ENCODE peak calls at places on chromosomes 1 and 21, in four cellular contexts. One of them, this sample, is unnamed.

GRCh38 chr1:68321084-68321685 is 88.9 kb upstream of the WLS start:
- DNase-seq in sigmoid colon: peak; percentile 87
- DNase-seq in dorsolateral prefrontal cortex: no peak
- DNase-seq in ascending aorta: no peak
- DNase-seq in this sample: no peak

GRCh38 chr21:29238052-29238966 is 60.4 kb upstream of the BACH1 start:
- DNase-seq in sigmoid colon: no peak
- DNase-seq in dorsolateral prefrontal cortex: no peak
- DNase-seq in ascending aorta: no peak
- DNase-seq in this sample: peak; percentile 77

GRCh38 chr1:243482237-243483022 is 226.6 kb downstream of the SDCCAG8 start:
- DNase-seq in sigmoid colon: peak; percentile 67
- DNase-seq in dorsolateral prefrontal cortex: peak; percentile 50
- DNase-seq in ascending aorta: no peak
- DNase-seq in this sample: peak; percentile 56

GRCh38 chr1:84253041-84253440 is 48.5 kb upstream of the SAMD13 start:
- DNase-seq in sigmoid colon: no peak
- DNase-seq in dorsolateral prefrontal cortex: no peak
- DNase-seq in ascending aorta: no peak
- DNase-seq in this sample: peak; percentile 71

GRCh38 chr1:205810448-205811157 is 2.4 kb downstream of the SLC41A1 start:
- DNase-seq in sigmoid colon: no peak
- DNase-seq in dorsolateral prefrontal cortex: peak; percentile 41
- DNase-seq in ascending aorta: no peak
- DNase-seq in this sample: no peak

GRCh38 chr1:41751804-41752513 is 166.8 kb downstream of the HIVEP3 start:
- DNase-seq in sigmoid colon: peak; percentile 63
- DNase-seq in dorsolateral prefrontal cortex: no peak
- DNase-seq in ascending aorta: no peak
- DNase-seq in this sample: no peak

GRCh38 chr1:84434756-84435142 is 36.5 kb downstream of the DNASE2B start:
- DNase-seq in sigmoid colon: no peak
- DNase-seq in dorsolateral prefrontal cortex: no peak
- DNase-seq in ascending aorta: no peak
- DNase-seq in this sample: no peak

GRCh38 chr1:78760858-78761257 is 111.2 kb downstream of the IFI44 start:
- DNase-seq in sigmoid colon: no peak
- DNase-seq in dorsolateral prefrontal cortex: no peak
- DNase-seq in ascending aorta: no peak
- DNase-seq in this sample: peak; percentile 7

GRCh38 chr1:154495496-154496273 is 6.3 kb upstream of the TDRD10 start:
- DNase-seq in sigmoid colon: no peak
- DNase-seq in dorsolateral prefrontal cortex: no peak
- DNase-seq in ascending aorta: no peak
- DNase-seq in this sample: no peak

GRCh38 chr1:41412748-41413147 is 51.5 kb downstream of the FOXO6 start:
- DNase-seq in sigmoid colon: no peak
- DNase-seq in dorsolateral prefrontal cortex: no peak
- DNase-seq in ascending aorta: no peak
- DNase-seq in this sample: no peak

GRCh38 chr21:36210779-36211659 is 54.4 kb downstream of the DOP1B start:
- DNase-seq in sigmoid colon: no peak
- DNase-seq in dorsolateral prefrontal cortex: peak; percentile 40
- DNase-seq in ascending aorta: no peak
- DNase-seq in this sample: no peak

GRCh38 chr1:7389201-7389785 is 381.8 kb upstream of the VAMP3 start:
- DNase-seq in sigmoid colon: peak; percentile 58
- DNase-seq in dorsolateral prefrontal cortex: peak; percentile 3
- DNase-seq in ascending aorta: no peak
- DNase-seq in this sample: no peak

GRCh38 chr1:97929874-97930465 is 9.1 kb upstream of the DPYD start:
- DNase-seq in sigmoid colon: no peak
- DNase-seq in dorsolateral prefrontal cortex: no peak
- DNase-seq in ascending aorta: no peak
- DNase-seq in this sample: no peak

GRCh38 chr1:97920275-97920831 is 481 bp downstream of the DPYD start:
- DNase-seq in sigmoid colon: no peak
- DNase-seq in dorsolateral prefrontal cortex: no peak
- DNase-seq in ascending aorta: no peak
- DNase-seq in this sample: peak; percentile 38

GRCh38 chr1:97925982-97926708 is 5.3 kb upstream of the DPYD start:
- DNase-seq in sigmoid colon: no peak
- DNase-seq in dorsolateral prefrontal cortex: no peak
- DNase-seq in ascending aorta: no peak
- DNase-seq in this sample: no peak

GRCh38 chr1:97920832-97921571 is at the start of gene DPYD:
- DNase-seq in sigmoid colon: peak; percentile 91
- DNase-seq in dorsolateral prefrontal cortex: peak; percentile 39
- DNase-seq in ascending aorta: peak; percentile 51
- DNase-seq in this sample: peak; percentile 76

DNA sequence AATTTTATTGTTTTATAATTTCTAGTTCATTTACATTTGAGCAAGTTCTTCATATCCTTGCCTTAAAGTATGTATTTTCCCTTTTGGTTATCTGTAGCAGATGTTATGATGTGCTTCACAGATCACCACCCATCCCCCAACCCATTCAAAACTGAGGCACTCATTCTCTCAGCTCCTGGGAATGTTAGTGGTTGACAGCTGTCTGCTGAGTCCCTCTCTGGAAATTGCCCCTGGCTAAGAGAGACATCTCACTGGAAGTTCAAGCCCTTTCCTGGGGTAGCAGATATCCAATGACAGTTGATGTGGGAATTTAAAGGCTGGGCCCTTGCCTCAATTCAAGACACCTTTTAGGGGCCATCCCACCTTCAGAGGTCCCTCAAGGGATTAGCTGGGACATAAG is 4.3 kb upstream of the DPYD start:
- DNase-seq in sigmoid colon: no peak
- DNase-seq in dorsolateral prefrontal cortex: no peak
- DNase-seq in ascending aorta: no peak
- DNase-seq in this sample: no peak
- H3K27me3 ChIP-seq in sigmoid colon: no peaks in the 10 kb centered on the region
- H3K27me3 ChIP-seq in dorsolateral prefrontal cortex: no peaks in the 10 kb centered on the region
- H3K27me3 ChIP-seq in ascending aorta: no peaks in the 10 kb centered on the region
- H3K27me3 ChIP-seq in this sample: no peaks in the 10 kb centered on the region

GRCh38 chr1:235289859-235290739 is 37.9 kb downstream of the ARID4B start:
- DNase-seq in sigmoid colon: no peak
- DNase-seq in dorsolateral prefrontal cortex: no peak
- DNase-seq in ascending aorta: no peak
- DNase-seq in this sample: no peak
- H3K27me3 ChIP-seq in sigmoid colon: no peaks in the 10 kb centered on the region
- H3K27me3 ChIP-seq in dorsolateral prefrontal cortex: no peaks in the 10 kb centered on the region
- H3K27me3 ChIP-seq in ascending aorta: no peaks in the 10 kb centered on the region
- H3K27me3 ChIP-seq in this sample: no peaks in the 10 kb centered on the region

GRCh38 chr1:10906866-10907519 is 105.5 kb upstream of the TARDBP start:
- DNase-seq in sigmoid colon: no peak
- DNase-seq in dorsolateral prefrontal cortex: no peak
- DNase-seq in ascending aorta: no peak
- DNase-seq in this sample: no peak
- H3K27me3 ChIP-seq in sigmoid colon: no peaks in the 10 kb centered on the region
- H3K27me3 ChIP-seq in dorsolateral prefrontal cortex: no peaks in the 10 kb centered on the region
- H3K27me3 ChIP-seq in ascending aorta: no peaks in the 10 kb centered on the region
- H3K27me3 ChIP-seq in this sample: no peaks in the 10 kb centered on the region

GRCh38 chr1:153220606-153221303 is 3.4 kb downstream of the PRR9 start:
- DNase-seq in sigmoid colon: no peak
- DNase-seq in dorsolateral prefrontal cortex: no peak
- DNase-seq in ascending aorta: no peak
- DNase-seq in this sample: no peak

GRCh38 chr1:153217744-153218416 is 496 bp downstream of the PRR9 start:
- DNase-seq in sigmoid colon: no peak
- DNase-seq in dorsolateral prefrontal cortex: no peak
- DNase-seq in ascending aorta: no peak
- DNase-seq in this sample: no peak

GRCh38 chr1:153212201-153212600 is 5.2 kb upstream of the PRR9 start:
- DNase-seq in sigmoid colon: no peak
- DNase-seq in dorsolateral prefrontal cortex: no peak
- DNase-seq in ascending aorta: no peak
- DNase-seq in this sample: no peak

GRCh38 chr1:153213519-153213918 is 3.9 kb upstream of the PRR9 start:
- DNase-seq in sigmoid colon: no peak
- DNase-seq in dorsolateral prefrontal cortex: no peak
- DNase-seq in ascending aorta: no peak
- DNase-seq in this sample: no peak

GRCh38 chr1:153217212-153217611 is at the start of gene PRR9:
- DNase-seq in sigmoid colon: no peak
- DNase-seq in dorsolateral prefrontal cortex: no peak
- DNase-seq in ascending aorta: no peak
- DNase-seq in this sample: peak; percentile 29
- H3K27me3 ChIP-seq in sigmoid colon: no peaks in the 10 kb centered on the region
- H3K27me3 ChIP-seq in dorsolateral prefrontal cortex: no peaks in the 10 kb centered on the region
- H3K27me3 ChIP-seq in ascending aorta: no peaks in the 10 kb centered on the region
- H3K27me3 ChIP-seq in this sample: no peaks in the 10 kb centered on the region

GRCh38 chr1:18818036-18818435 is 41.4 kb downstream of the TAS1R2 start:
- DNase-seq in sigmoid colon: no peak
- DNase-seq in dorsolateral prefrontal cortex: peak; percentile 12
- DNase-seq in ascending aorta: no peak
- DNase-seq in this sample: no peak

GRCh38 chr1:18815203-18815531 is 44.3 kb downstream of the TAS1R2 start:
- DNase-seq in sigmoid colon: no peak
- DNase-seq in dorsolateral prefrontal cortex: no peak
- DNase-seq in ascending aorta: no peak
- DNase-seq in this sample: no peak

GRCh38 chr1:18817316-18817715 is 42.1 kb downstream of the TAS1R2 start:
- DNase-seq in sigmoid colon: no peak
- DNase-seq in dorsolateral prefrontal cortex: no peak
- DNase-seq in ascending aorta: no peak
- DNase-seq in this sample: no peak

GRCh38 chr1:18814340-18815202 is 44.9 kb downstream of the TAS1R2 start:
- DNase-seq in sigmoid colon: no peak
- DNase-seq in dorsolateral prefrontal cortex: no peak
- DNase-seq in ascending aorta: no peak
- DNase-seq in this sample: no peak

GRCh38 chr1:18816808-18817207 is 42.7 kb downstream of the TAS1R2 start:
- DNase-seq in sigmoid colon: no peak
- DNase-seq in dorsolateral prefrontal cortex: no peak
- DNase-seq in ascending aorta: no peak
- DNase-seq in this sample: no peak
- H3K27me3 ChIP-seq in sigmoid colon: peaks cover 4% of the 10 kb centered on the region
- H3K27me3 ChIP-seq in dorsolateral prefrontal cortex: peaks cover 23% of the 10 kb centered on the region
- H3K27me3 ChIP-seq in ascending aorta: no peaks in the 10 kb centered on the region
- H3K27me3 ChIP-seq in this sample: peaks cover 36% of the 10 kb centered on the region

DNA sequence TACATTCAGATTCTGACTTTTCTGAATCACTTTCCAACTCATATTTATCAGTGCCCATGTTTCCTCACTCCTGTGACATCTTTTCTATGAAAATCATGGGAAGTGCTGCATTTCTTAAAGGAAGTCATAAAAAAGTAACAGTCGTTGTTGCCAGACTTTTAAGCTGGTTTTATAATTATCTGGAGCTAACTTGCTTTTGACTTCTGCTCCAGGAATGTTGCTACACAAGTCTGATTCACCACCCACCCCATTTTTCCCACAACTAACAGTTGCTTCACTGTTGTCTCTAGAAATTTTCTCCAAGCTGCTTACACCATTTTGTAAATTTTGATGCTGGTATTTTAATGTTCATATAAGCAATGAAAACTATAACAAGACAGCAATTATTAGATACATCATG is 12.2 kb downstream of the FCRLB start:
- DNase-seq in sigmoid colon: no peak
- DNase-seq in dorsolateral prefrontal cortex: no peak
- DNase-seq in ascending aorta: no peak
- DNase-seq in this sample: peak; percentile 77
- H3K27me3 ChIP-seq in sigmoid colon: no peaks in the 10 kb centered on the region
- H3K27me3 ChIP-seq in dorsolateral prefrontal cortex: no peaks in the 10 kb centered on the region
- H3K27me3 ChIP-seq in ascending aorta: no peaks in the 10 kb centered on the region
- H3K27me3 ChIP-seq in this sample: no peaks in the 10 kb centered on the region

GRCh38 chr1:179954494-179955317 is at the start of gene CEP350:
- DNase-seq in sigmoid colon: peak; percentile 99
- DNase-seq in dorsolateral prefrontal cortex: peak; percentile 96
- DNase-seq in ascending aorta: peak; percentile 91
- DNase-seq in this sample: peak; percentile 98
- H3K27me3 ChIP-seq in sigmoid colon: no peaks in the 10 kb centered on the region
- H3K27me3 ChIP-seq in dorsolateral prefrontal cortex: no peaks in the 10 kb centered on the region
- H3K27me3 ChIP-seq in ascending aorta: no peaks in the 10 kb centered on the region
- H3K27me3 ChIP-seq in this sample: no peaks in the 10 kb centered on the region

GRCh38 chr21:41719691-41720090 is 47.2 kb downstream of the RIPK4 start:
- DNase-seq in sigmoid colon: no peak
- DNase-seq in dorsolateral prefrontal cortex: no peak
- DNase-seq in ascending aorta: no peak
- DNase-seq in this sample: no peak

GRCh38 chr21:41713495-41714281 is 53.2 kb downstream of the RIPK4 start:
- DNase-seq in sigmoid colon: no peak
- DNase-seq in dorsolateral prefrontal cortex: no peak
- DNase-seq in ascending aorta: no peak
- DNase-seq in this sample: no peak

GRCh38 chr21:41715649-41716321 is 51.1 kb downstream of the RIPK4 start:
- DNase-seq in sigmoid colon: no peak
- DNase-seq in dorsolateral prefrontal cortex: no peak
- DNase-seq in ascending aorta: no peak
- DNase-seq in this sample: peak; percentile 96

GRCh38 chr21:41717573-41718330 is 49.1 kb downstream of the RIPK4 start:
- DNase-seq in sigmoid colon: no peak
- DNase-seq in dorsolateral prefrontal cortex: no peak
- DNase-seq in ascending aorta: no peak
- DNase-seq in this sample: no peak

DNA sequence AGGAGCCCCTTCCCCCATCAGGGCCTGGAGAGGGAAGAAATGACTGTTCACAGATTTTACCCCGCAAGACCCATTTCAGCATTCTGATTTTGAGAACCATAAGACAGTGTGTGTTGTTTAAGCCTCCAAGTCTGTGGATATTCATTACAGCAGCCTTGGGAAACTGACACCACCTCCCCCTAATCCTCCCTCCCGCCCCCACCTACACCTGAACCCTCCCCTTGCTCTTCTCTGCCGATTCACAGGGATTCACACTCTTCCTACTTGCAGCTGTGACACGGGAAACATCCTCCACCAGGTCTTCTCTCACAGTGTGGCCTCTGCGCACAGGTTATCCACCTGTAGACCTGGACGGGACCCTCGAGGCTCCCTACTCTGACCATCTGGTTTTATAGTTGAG is 50.1 kb downstream of the RIPK4 start:
- DNase-seq in sigmoid colon: no peak
- DNase-seq in dorsolateral prefrontal cortex: no peak
- DNase-seq in ascending aorta: no peak
- DNase-seq in this sample: no peak
- H3K27me3 ChIP-seq in sigmoid colon: no peaks in the 10 kb centered on the region
- H3K27me3 ChIP-seq in dorsolateral prefrontal cortex: peaks cover 7% of the 10 kb centered on the region
- H3K27me3 ChIP-seq in ascending aorta: no peaks in the 10 kb centered on the region
- H3K27me3 ChIP-seq in this sample: no peaks in the 10 kb centered on the region

DNA sequence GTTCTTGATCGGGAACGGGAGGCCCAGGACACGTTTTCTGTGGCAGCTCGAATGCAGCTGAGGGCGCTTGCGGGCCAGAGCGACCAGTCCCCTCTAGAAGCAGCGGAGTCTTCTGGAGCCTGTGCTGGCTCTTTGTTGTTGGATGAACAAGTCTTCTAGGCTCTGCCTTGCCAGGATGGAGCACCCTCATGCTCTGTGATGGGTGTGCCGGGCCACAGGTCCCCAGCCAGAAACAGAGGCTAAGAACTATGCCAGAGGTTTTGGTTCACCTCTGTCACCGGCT is 94.4 kb upstream of the ARHGEF16 start:
- DNase-seq in sigmoid colon: no peak
- DNase-seq in dorsolateral prefrontal cortex: no peak
- DNase-seq in ascending aorta: no peak
- DNase-seq in this sample: no peak
- H3K27me3 ChIP-seq in sigmoid colon: no peaks in the 10 kb centered on the region
- H3K27me3 ChIP-seq in dorsolateral prefrontal cortex: peaks cover 21% of the 10 kb centered on the region
- H3K27me3 ChIP-seq in ascending aorta: no peaks in the 10 kb centered on the region
- H3K27me3 ChIP-seq in this sample: no peaks in the 10 kb centered on the region

GRCh38 chr1:18673976-18674375 is 43.3 kb downstream of the PAX7 start:
- DNase-seq in sigmoid colon: no peak
- DNase-seq in dorsolateral prefrontal cortex: no peak
- DNase-seq in ascending aorta: no peak
- DNase-seq in this sample: no peak
- H3K27me3 ChIP-seq in sigmoid colon: peaks cover 2% of the 10 kb centered on the region
- H3K27me3 ChIP-seq in dorsolateral prefrontal cortex: peaks cover 24% of the 10 kb centered on the region
- H3K27me3 ChIP-seq in ascending aorta: peaks cover 4% of the 10 kb centered on the region
- H3K27me3 ChIP-seq in this sample: peaks cover 24% of the 10 kb centered on the region